ENCODE peak calls at places on chromosomes 16 and 17, in four cellular contexts. One of them, this sample, is unnamed.

GRCh38 chr16:75821117-75821516 is 94.8 kb upstream of the CPHXL start:
- DNase-seq in K562: no peak
- DNase-seq in GM12878: no peak
- DNase-seq in HL-60: no peak
- DNase-seq in this sample: no peak

GRCh38 chr17:8503368-8503767 is 67.7 kb downstream of the NDEL1 start:
- DNase-seq in GM12878: no peak
- DNase-seq in K562: no peak
- DNase-seq in HL-60: no peak
- DNase-seq in this sample: no peak

GRCh38 chr16:85857406-85857805 is 41.6 kb upstream of the IRF8 start:
- DNase-seq in K562: no peak
- DNase-seq in HL-60: no peak
- DNase-seq in GM12878: no peak
- DNase-seq in this sample: no peak

GRCh38 chr17:27430882-27431491 is 25.3 kb upstream of the KSR1 start:
- DNase-seq in GM12878: no peak
- DNase-seq in K562: peak; percentile 44
- DNase-seq in HL-60: peak; percentile 40
- DNase-seq in this sample: no peak

GRCh38 chr16:81401035-81401950 is 43.3 kb upstream of the CMIP start:
- DNase-seq in GM12878: no peak
- DNase-seq in HL-60: no peak
- DNase-seq in K562: peak; percentile 65
- DNase-seq in this sample: no peak

GRCh38 chr17:35001549-35001948 is 21.2 kb downstream of the LIG3 start:
- DNase-seq in HL-60: no peak
- DNase-seq in K562: no peak
- DNase-seq in GM12878: no peak
- DNase-seq in this sample: no peak

GRCh38 chr17:67531291-67531690 is 154.2 kb downstream of the PITPNC1 start:
- DNase-seq in HL-60: no peak
- DNase-seq in GM12878: no peak
- DNase-seq in K562: no peak
- DNase-seq in this sample: no peak

GRCh38 chr17:57296231-57296630 is 39.9 kb downstream of the MSI2 start:
- DNase-seq in HL-60: no peak
- DNase-seq in K562: no peak
- DNase-seq in GM12878: no peak
- DNase-seq in this sample: no peak

GRCh38 chr17:65154770-65155589 is 17.8 kb downstream of the RGS9 start:
- DNase-seq in HL-60: peak; percentile 92
- DNase-seq in GM12878: no peak
- DNase-seq in K562: no peak
- DNase-seq in this sample: no peak

GRCh38 chr17:72565758-72566157 is 444.9 kb downstream of the SOX9 start:
- DNase-seq in K562: no peak
- DNase-seq in HL-60: no peak
- DNase-seq in GM12878: no peak
- DNase-seq in this sample: no peak

GRCh38 chr16:87895641-87896141 is 26.4 kb upstream of the SLC7A5 start:
- DNase-seq in K562: no peak
- DNase-seq in HL-60: peak; percentile 41
- DNase-seq in GM12878: peak; percentile 67
- DNase-seq in this sample: peak; percentile 48

GRCh38 chr16:87431926-87432325 is 39.8 kb downstream of the MAP1LC3B start:
- DNase-seq in HL-60: no peak
- DNase-seq in GM12878: no peak
- DNase-seq in K562: no peak
- DNase-seq in this sample: no peak

GRCh38 chr16:70563571-70563970 is 40.0 kb downstream of the SF3B3 start:
- DNase-seq in HL-60: peak; percentile 17
- DNase-seq in K562: no peak
- DNase-seq in GM12878: no peak
- DNase-seq in this sample: no peak

GRCh38 chr16:69890114-69890890 is 60.8 kb upstream of the CLEC18A start:
- DNase-seq in GM12878: no peak
- DNase-seq in K562: no peak
- DNase-seq in HL-60: no peak
- DNase-seq in this sample: no peak

GRCh38 chr17:45241315-45242011 is 19.8 kb downstream of the FMNL1 start:
- DNase-seq in HL-60: no peak
- DNase-seq in K562: peak; percentile 46
- DNase-seq in GM12878: no peak
- DNase-seq in this sample: no peak

GRCh38 chr17:30164531-30164930 is 47.9 kb downstream of the NSRP1 start:
- DNase-seq in K562: no peak
- DNase-seq in HL-60: no peak
- DNase-seq in GM12878: no peak
- DNase-seq in this sample: no peak

GRCh38 chr17:80413771-80414507 is 1.0 kb upstream of the ENDOV start:
- DNase-seq in GM12878: no peak
- DNase-seq in HL-60: no peak
- DNase-seq in K562: no peak
- DNase-seq in this sample: no peak

GRCh38 chr17:41835800-41836549 is at the start of gene NT5C3B:
- DNase-seq in HL-60: no peak
- DNase-seq in K562: peak; percentile 96
- DNase-seq in GM12878: no peak
- DNase-seq in this sample: peak; percentile 87

GRCh38 chr17:33463887-33464286 is 170.8 kb upstream of the ASIC2 start:
- DNase-seq in GM12878: no peak
- DNase-seq in K562: no peak
- DNase-seq in HL-60: no peak
- DNase-seq in this sample: no peak

GRCh38 chr17:18041776-18042175 is 2.6 kb downstream of the GID4 start:
- DNase-seq in HL-60: no peak
- DNase-seq in K562: no peak
- DNase-seq in GM12878: no peak
- DNase-seq in this sample: no peak

GRCh38 chr16:29230671-29231091 is 175.8 kb downstream of the NPIPB11 start:
- DNase-seq in HL-60: no peak
- DNase-seq in K562: no peak
- DNase-seq in GM12878: no peak
- DNase-seq in this sample: no peak

GRCh38 chr17:36001109-36001735 is at the start of gene CCL15:
- DNase-seq in K562: no peak
- DNase-seq in HL-60: no peak
- DNase-seq in GM12878: no peak
- DNase-seq in this sample: no peak

DNA sequence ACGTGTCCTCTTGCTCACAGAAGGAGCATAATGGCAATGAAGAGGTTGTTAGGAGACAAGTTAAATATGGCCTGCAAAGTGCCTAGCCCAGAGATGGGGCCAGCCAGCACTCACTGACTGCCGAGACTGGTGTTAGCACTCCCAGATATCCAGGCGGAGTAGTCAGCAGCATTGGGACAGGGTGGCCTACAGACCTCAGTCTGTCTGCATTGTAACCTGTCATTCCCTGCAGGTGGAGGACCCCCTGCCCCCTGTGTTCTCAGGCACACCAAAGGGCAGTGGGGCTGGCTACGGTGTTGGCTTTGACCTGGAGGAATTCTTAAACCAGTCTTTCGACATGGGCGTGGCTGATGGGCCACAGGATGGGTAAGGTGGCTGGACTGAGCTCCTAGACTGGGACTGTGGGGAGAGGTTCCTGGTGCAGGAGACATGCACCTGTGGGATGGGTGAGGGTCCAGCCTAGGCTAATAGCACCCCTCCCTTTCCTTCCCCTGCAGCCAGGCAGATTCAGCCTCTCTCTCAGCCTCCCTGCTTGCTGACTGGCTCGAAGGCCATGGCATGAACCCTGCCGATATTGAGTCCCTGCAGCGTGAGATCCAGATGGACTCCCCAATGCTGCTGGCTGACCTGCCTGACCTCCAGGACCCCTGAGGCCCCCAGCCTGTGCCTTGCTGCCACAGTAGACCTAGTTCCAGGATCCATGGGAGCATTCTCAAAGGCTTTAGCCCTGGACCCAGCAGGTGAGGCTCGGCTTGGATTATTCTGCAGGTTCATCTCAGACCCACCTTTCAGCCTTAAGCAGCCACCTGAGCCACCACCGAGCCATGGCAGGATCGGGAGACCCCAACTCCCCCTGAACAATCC is 4.2 kb downstream of the MFAP4 start:
- DNase-seq in GM12878: no peak
- DNase-seq in K562: no peak
- DNase-seq in HL-60: no peak
- DNase-seq in this sample: no peak
- TF ChIP-seq POLR2AphosphoS5 in GM12878: no peak
- TF ChIP-seq POLR2AphosphoS5 in K562: no peak
- TF ChIP-seq POLR2AphosphoS5 in HL-60: no peak
- TF ChIP-seq POLR2AphosphoS5 in this sample: no peak

DNA sequence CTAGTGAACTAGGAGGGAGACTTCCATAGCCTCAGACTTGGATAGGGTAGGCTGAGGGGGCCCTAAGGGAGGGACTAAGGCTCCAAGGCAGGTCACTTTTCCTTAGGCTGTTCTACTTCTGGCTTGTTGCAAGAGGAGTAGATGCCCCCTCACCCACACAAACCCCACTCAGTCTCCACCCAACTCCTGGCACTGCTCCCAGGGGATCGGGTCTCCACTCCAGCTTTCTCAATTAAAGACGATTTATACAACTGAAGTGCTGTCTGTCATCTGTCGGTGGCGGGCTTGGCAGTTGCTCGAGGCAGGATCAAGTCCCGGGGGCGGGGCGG is 215 bp upstream of the CHRNB1 start:
- DNase-seq in GM12878: no peak
- DNase-seq in K562: no peak
- DNase-seq in HL-60: no peak
- DNase-seq in this sample: no peak
- TF ChIP-seq SPI1 in GM12878: no peak
- TF ChIP-seq SPI1 in K562: no peak
- TF ChIP-seq SPI1 in HL-60: no peak
- TF ChIP-seq SPI1 in this sample: no peak

DNA sequence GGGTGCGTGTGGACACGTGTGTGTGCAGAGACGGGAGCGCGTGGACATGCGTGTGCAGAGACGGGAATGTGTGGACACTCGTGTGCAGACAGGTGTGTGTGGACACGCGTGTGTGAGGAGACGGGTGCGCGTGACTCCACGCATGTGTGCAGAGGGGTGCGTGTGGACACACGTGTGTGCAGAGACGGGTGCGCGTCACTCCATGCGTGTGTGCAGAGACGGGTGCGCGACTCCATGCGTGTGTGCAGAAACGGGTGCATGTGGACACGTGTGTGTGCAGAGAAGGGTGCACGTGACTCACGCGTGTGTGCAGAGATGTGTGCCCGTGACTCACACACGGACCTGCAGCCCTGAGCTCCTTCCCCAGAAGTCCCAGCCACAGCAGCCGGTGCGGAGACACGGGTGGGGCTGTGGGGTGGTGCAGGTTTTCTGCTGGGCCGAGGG is 2.2 kb upstream of the CD7 start:
- DNase-seq in HL-60: no peak
- DNase-seq in K562: no peak
- DNase-seq in GM12878: no peak
- DNase-seq in this sample: no peak
- TF ChIP-seq POLR2AphosphoS5 in HL-60: no peak
- TF ChIP-seq POLR2AphosphoS5 in K562: no peak
- TF ChIP-seq POLR2AphosphoS5 in GM12878: no peak
- TF ChIP-seq POLR2AphosphoS5 in this sample: no peak

GRCh38 chr17:29159286-29159860 is 20.8 kb downstream of the MYO18A start:
- DNase-seq in HL-60: no peak
- DNase-seq in K562: peak; percentile 9
- DNase-seq in GM12878: no peak
- DNase-seq in this sample: no peak

GRCh38 chr17:29157310-29157709 is 22.9 kb downstream of the MYO18A start:
- DNase-seq in GM12878: no peak
- DNase-seq in HL-60: no peak
- DNase-seq in K562: peak; percentile 6
- DNase-seq in this sample: no peak

GRCh38 chr17:29158096-29158495 is 22.1 kb downstream of the MYO18A start:
- DNase-seq in GM12878: no peak
- DNase-seq in K562: no peak
- DNase-seq in HL-60: no peak
- DNase-seq in this sample: no peak

GRCh38 chr17:29160253-29160652 is 19.9 kb downstream of the MYO18A start:
- DNase-seq in GM12878: no peak
- DNase-seq in K562: peak; percentile 5
- DNase-seq in HL-60: no peak
- DNase-seq in this sample: no peak

GRCh38 chr17:29158515-29159275 is 21.5 kb downstream of the MYO18A start:
- DNase-seq in K562: peak; percentile 9
- DNase-seq in GM12878: no peak
- DNase-seq in HL-60: no peak
- DNase-seq in this sample: no peak
- TF ChIP-seq SPI1 in K562: no peak
- TF ChIP-seq SPI1 in GM12878: no peak
- TF ChIP-seq SPI1 in HL-60: no peak
- TF ChIP-seq SPI1 in this sample: no peak

DNA sequence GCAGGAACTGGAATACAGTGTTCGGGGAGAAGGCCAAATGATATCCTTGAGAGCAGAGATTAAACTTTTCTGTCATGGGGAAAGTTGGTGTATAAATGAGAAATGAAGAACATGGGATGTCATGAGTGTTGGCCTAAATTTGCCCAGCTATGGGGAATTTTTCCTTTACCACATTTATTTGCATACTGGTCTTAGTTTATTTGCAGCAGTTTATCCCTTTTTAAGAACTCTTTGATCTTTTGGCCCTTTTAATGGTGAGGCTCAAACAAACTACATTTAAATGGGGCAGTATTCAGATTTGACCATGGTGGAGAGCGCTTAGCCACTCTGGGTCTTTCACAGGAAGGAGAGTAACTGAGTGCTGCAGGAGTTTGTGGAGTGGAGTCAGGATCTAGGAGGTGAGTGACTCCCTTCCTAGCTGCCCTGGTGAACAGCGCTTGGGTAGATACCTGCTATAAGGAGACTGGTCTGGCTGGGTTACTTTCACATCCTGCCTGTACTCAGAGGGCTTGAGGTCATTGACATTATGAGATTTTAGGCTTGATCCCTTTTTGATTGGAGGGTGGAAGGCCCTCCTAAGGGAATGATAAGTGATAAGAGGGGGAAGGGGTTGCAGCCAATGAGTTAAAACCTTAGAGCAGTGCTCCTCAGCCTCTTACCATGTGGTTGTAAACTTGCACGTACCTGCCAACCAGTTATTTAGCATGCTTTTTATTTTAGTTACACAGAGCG is 10.7 kb downstream of the PYCARD start:
- DNase-seq in HL-60: no peak
- DNase-seq in K562: no peak
- DNase-seq in GM12878: no peak
- DNase-seq in this sample: no peak
- TF ChIP-seq POLR2AphosphoS5 in HL-60: peak; percentile 66
- TF ChIP-seq POLR2AphosphoS5 in K562: peak; percentile 54
- TF ChIP-seq POLR2AphosphoS5 in GM12878: peak; percentile 76
- TF ChIP-seq POLR2AphosphoS5 in this sample: peak; percentile 83

This sample was measured in GM12891.